ENCODE peak calls at places on chromosomes 13 and 19, in seven cellular contexts. One of them, this sample, is unnamed.
A peak's percentile ranks its signal among the peaks of the same experiment; 100 is the strongest.

GRCh38 chr19:56217039-56217949 is 15.2 kb downstream of the ZSCAN5C start:
- DNase-seq in H1: peak; percentile 27
- DNase-seq in IMR-90: peak; percentile 4
- DNase-seq in trophoblast cell: peak; percentile 86
- DNase-seq in mesendoderm: peak; percentile 74
- DNase-seq in H9: peak; percentile 69
- DNase-seq in neuronal stem cell: no peak
- DNase-seq in this sample: no peak

GRCh38 chr13:32538234-32538620 is 368 bp downstream of the N4BP2L2 start:
- DNase-seq in H1: no peak
- DNase-seq in neuronal stem cell: no peak
- DNase-seq in IMR-90: peak; percentile 62
- DNase-seq in H9: no peak
- DNase-seq in mesendoderm: no peak
- DNase-seq in trophoblast cell: peak; percentile 61
- DNase-seq in this sample: peak; percentile 83

GRCh38 chr19:21838646-21839045 is 2.7 kb upstream of the ZNF43 start:
- DNase-seq in trophoblast cell: peak; percentile 29
- DNase-seq in IMR-90: peak; percentile 65
- DNase-seq in neuronal stem cell: no peak
- DNase-seq in H1: no peak
- DNase-seq in H9: no peak
- DNase-seq in mesendoderm: peak; percentile 11
- DNase-seq in this sample: no peak

GRCh38 chr19:44072543-44073401 is 813 bp downstream of the ZNF284 start:
- DNase-seq in IMR-90: no peak
- DNase-seq in mesendoderm: no peak
- DNase-seq in neuronal stem cell: no peak
- DNase-seq in H9: no peak
- DNase-seq in trophoblast cell: peak; percentile 0
- DNase-seq in H1: no peak
- DNase-seq in this sample: peak; percentile 16

GRCh38 chr19:36266375-36266961 is 51.6 kb downstream of the ZNF146 start:
- DNase-seq in H9: no peak
- DNase-seq in trophoblast cell: peak; percentile 92
- DNase-seq in H1: no peak
- DNase-seq in mesendoderm: no peak
- DNase-seq in IMR-90: no peak
- DNase-seq in neuronal stem cell: no peak
- DNase-seq in this sample: no peak

GRCh38 chr19:47210689-47211316 is 20.2 kb downstream of the BBC3 start:
- DNase-seq in mesendoderm: peak; percentile 89
- DNase-seq in neuronal stem cell: peak; percentile 68
- DNase-seq in IMR-90: peak; percentile 80
- DNase-seq in H1: peak; percentile 60
- DNase-seq in trophoblast cell: peak; percentile 93
- DNase-seq in H9: peak; percentile 78
- DNase-seq in this sample: peak; percentile 86

GRCh38 chr19:50803633-50804419 is 13.6 kb downstream of the ACP4 start:
- DNase-seq in H1: no peak
- DNase-seq in H9: no peak
- DNase-seq in neuronal stem cell: no peak
- DNase-seq in mesendoderm: no peak
- DNase-seq in IMR-90: no peak
- DNase-seq in trophoblast cell: peak; percentile 28
- DNase-seq in this sample: peak; percentile 18

GRCh38 chr13:111518161-111518791 is 197.8 kb downstream of the TEX29 start:
- DNase-seq in H1: no peak
- DNase-seq in H9: peak; percentile 57
- DNase-seq in neuronal stem cell: no peak
- DNase-seq in IMR-90: no peak
- DNase-seq in mesendoderm: peak; percentile 21
- DNase-seq in trophoblast cell: peak; percentile 9
- DNase-seq in this sample: no peak

GRCh38 chr13:110012102-110012739 is 225.8 kb upstream of the IRS2 start:
- DNase-seq in H1: no peak
- DNase-seq in mesendoderm: no peak
- DNase-seq in IMR-90: peak; percentile 97
- DNase-seq in H9: no peak
- DNase-seq in neuronal stem cell: no peak
- DNase-seq in trophoblast cell: peak; percentile 83
- DNase-seq in this sample: peak; percentile 91

GRCh38 chr19:43532962-43533545 is at the start of gene ZNF575:
- DNase-seq in neuronal stem cell: peak; percentile 93
- DNase-seq in mesendoderm: peak; percentile 98
- DNase-seq in trophoblast cell: peak; percentile 79
- DNase-seq in IMR-90: peak; percentile 95
- DNase-seq in H1: peak; percentile 90
- DNase-seq in H9: peak; percentile 97
- DNase-seq in this sample: peak; percentile 96

GRCh38 chr19:51111606-51112005 is 3.4 kb upstream of the CTU1 start:
- DNase-seq in H1: no peak
- DNase-seq in H9: peak; percentile 53
- DNase-seq in IMR-90: no peak
- DNase-seq in trophoblast cell: no peak
- DNase-seq in mesendoderm: peak; percentile 64
- DNase-seq in neuronal stem cell: no peak
- DNase-seq in this sample: no peak

GRCh38 chr13:85586422-85586831 is 212.8 kb downstream of the SLITRK6 start:
- DNase-seq in IMR-90: peak; percentile 85
- DNase-seq in H1: no peak
- DNase-seq in mesendoderm: no peak
- DNase-seq in trophoblast cell: peak; percentile 67
- DNase-seq in H9: no peak
- DNase-seq in neuronal stem cell: no peak
- DNase-seq in this sample: peak; percentile 69

GRCh38 chr19:47379398-47379938 is 30.4 kb downstream of the DHX34 start:
- DNase-seq in H1: no peak
- DNase-seq in mesendoderm: no peak
- DNase-seq in H9: no peak
- DNase-seq in neuronal stem cell: no peak
- DNase-seq in trophoblast cell: no peak
- DNase-seq in IMR-90: no peak
- DNase-seq in this sample: no peak

GRCh38 chr19:5891938-5892771 is 11.4 kb downstream of the NDUFA11 start:
- DNase-seq in IMR-90: peak; percentile 35
- DNase-seq in mesendoderm: peak; percentile 37
- DNase-seq in neuronal stem cell: peak; percentile 48
- DNase-seq in H1: no peak
- DNase-seq in H9: peak; percentile 61
- DNase-seq in trophoblast cell: peak; percentile 67
- DNase-seq in this sample: peak; percentile 60

GRCh38 chr19:35114656-35115537 is 726 bp upstream of the FXYD3 start:
- DNase-seq in neuronal stem cell: peak; percentile 91
- DNase-seq in IMR-90: peak; percentile 27
- DNase-seq in mesendoderm: peak; percentile 84
- DNase-seq in trophoblast cell: peak; percentile 62
- DNase-seq in H1: peak; percentile 73
- DNase-seq in H9: peak; percentile 87
- DNase-seq in this sample: peak; percentile 47

GRCh38 chr13:73171926-73172325 is 113.1 kb downstream of the KLF5 start:
- DNase-seq in mesendoderm: peak; percentile 89
- DNase-seq in H9: peak; percentile 44
- DNase-seq in H1: no peak
- DNase-seq in IMR-90: peak; percentile 46
- DNase-seq in neuronal stem cell: no peak
- DNase-seq in trophoblast cell: peak; percentile 60
- DNase-seq in this sample: peak; percentile 40

GRCh38 chr19:18800079-18800478 is 9.0 kb upstream of the COMP start:
- DNase-seq in H9: no peak
- DNase-seq in trophoblast cell: no peak
- DNase-seq in IMR-90: no peak
- DNase-seq in H1: no peak
- DNase-seq in neuronal stem cell: no peak
- DNase-seq in mesendoderm: no peak
- DNase-seq in this sample: no peak

GRCh38 chr19:17777840-17778620 is 16.9 kb upstream of the B3GNT3 start:
- DNase-seq in neuronal stem cell: peak; percentile 54
- DNase-seq in mesendoderm: peak; percentile 92
- DNase-seq in H9: peak; percentile 97
- DNase-seq in IMR-90: peak; percentile 10
- DNase-seq in trophoblast cell: peak; percentile 55
- DNase-seq in H1: peak; percentile 87
- DNase-seq in this sample: peak; percentile 56

GRCh38 chr19:50555033-50555432 is 13.2 kb downstream of the LRRC4B start:
- DNase-seq in neuronal stem cell: no peak
- DNase-seq in IMR-90: no peak
- DNase-seq in mesendoderm: no peak
- DNase-seq in H9: no peak
- DNase-seq in trophoblast cell: no peak
- DNase-seq in H1: no peak
- DNase-seq in this sample: no peak

GRCh38 chr19:12603714-12604113 is 6.9 kb downstream of the ZNF490 start:
- DNase-seq in H1: no peak
- DNase-seq in mesendoderm: no peak
- DNase-seq in trophoblast cell: no peak
- DNase-seq in IMR-90: peak; percentile 67
- DNase-seq in neuronal stem cell: no peak
- DNase-seq in H9: no peak
- DNase-seq in this sample: no peak

GRCh38 chr19:58569943-58570670 is 3.0 kb downstream of the MZF1 start:
- DNase-seq in H9: no peak
- DNase-seq in IMR-90: no peak
- DNase-seq in mesendoderm: no peak
- DNase-seq in H1: no peak
- DNase-seq in trophoblast cell: no peak
- DNase-seq in neuronal stem cell: no peak
- DNase-seq in this sample: no peak

GRCh38 chr19:12665646-12666304 is 767 bp downstream of the MAN2B1 start:
- DNase-seq in mesendoderm: peak; percentile 25
- DNase-seq in IMR-90: peak; percentile 10
- DNase-seq in neuronal stem cell: no peak
- DNase-seq in H1: no peak
- DNase-seq in trophoblast cell: peak; percentile 1
- DNase-seq in H9: no peak
- DNase-seq in this sample: no peak

GRCh38 chr19:33186835-33187540 is 7.1 kb upstream of the LRP3 start:
- DNase-seq in H1: no peak
- DNase-seq in trophoblast cell: no peak
- DNase-seq in IMR-90: no peak
- DNase-seq in mesendoderm: no peak
- DNase-seq in H9: no peak
- DNase-seq in neuronal stem cell: no peak
- DNase-seq in this sample: no peak

DNA sequence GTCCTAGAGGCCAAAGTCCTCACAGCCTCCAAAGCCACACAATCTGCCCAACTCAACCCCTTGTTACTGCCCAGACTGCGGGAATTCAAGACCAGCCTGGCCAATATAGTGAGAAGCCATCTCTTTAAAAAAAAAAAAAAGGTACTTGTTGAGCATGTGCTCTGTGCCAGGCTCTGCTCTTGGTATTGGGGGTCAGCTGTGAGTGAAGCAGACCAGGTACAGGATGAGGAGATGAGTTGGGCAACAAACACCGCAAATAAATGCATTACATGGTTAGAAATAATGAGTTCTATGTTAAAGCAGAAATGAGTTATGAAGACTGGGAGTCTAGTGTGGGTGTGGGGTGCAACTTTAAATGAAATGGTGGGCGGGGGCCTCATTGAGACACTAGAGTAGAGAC is 9.9 kb downstream of the GRIK5 start:
- DNase-seq in mesendoderm: no peak
- DNase-seq in H9: no peak
- DNase-seq in H1: no peak
- DNase-seq in neuronal stem cell: no peak
- DNase-seq in trophoblast cell: no peak
- DNase-seq in IMR-90: no peak
- DNase-seq in this sample: no peak
- H3K23ac ChIP-seq in mesendoderm: no peak overlapping the region
- H3K23ac ChIP-seq in H9: no peak overlapping the region
- H3K23ac ChIP-seq in H1: no peak overlapping the region
- H3K23ac ChIP-seq in neuronal stem cell: no peak overlapping the region
- H3K23ac ChIP-seq in trophoblast cell: no peak overlapping the region
- H3K23ac ChIP-seq in IMR-90: no peak overlapping the region
- H3K23ac ChIP-seq in this sample: no peak overlapping the region

GRCh38 chr13:76872686-76873085 is 13.5 kb downstream of the KCTD12 start:
- DNase-seq in H9: no peak
- DNase-seq in IMR-90: no peak
- DNase-seq in trophoblast cell: no peak
- DNase-seq in H1: no peak
- DNase-seq in neuronal stem cell: no peak
- DNase-seq in mesendoderm: no peak
- DNase-seq in this sample: peak; percentile 36
- H2AK5ac ChIP-seq in H9: no peak overlapping the region
- H2AK5ac ChIP-seq in IMR-90: no peak overlapping the region
- H2AK5ac ChIP-seq in trophoblast cell: no peak overlapping the region
- H2AK5ac ChIP-seq in H1: no peak overlapping the region
- H2AK5ac ChIP-seq in neuronal stem cell: no peak overlapping the region
- H2AK5ac ChIP-seq in mesendoderm: no peak overlapping the region
- H2AK5ac ChIP-seq in this sample: no peak overlapping the region

DNA sequence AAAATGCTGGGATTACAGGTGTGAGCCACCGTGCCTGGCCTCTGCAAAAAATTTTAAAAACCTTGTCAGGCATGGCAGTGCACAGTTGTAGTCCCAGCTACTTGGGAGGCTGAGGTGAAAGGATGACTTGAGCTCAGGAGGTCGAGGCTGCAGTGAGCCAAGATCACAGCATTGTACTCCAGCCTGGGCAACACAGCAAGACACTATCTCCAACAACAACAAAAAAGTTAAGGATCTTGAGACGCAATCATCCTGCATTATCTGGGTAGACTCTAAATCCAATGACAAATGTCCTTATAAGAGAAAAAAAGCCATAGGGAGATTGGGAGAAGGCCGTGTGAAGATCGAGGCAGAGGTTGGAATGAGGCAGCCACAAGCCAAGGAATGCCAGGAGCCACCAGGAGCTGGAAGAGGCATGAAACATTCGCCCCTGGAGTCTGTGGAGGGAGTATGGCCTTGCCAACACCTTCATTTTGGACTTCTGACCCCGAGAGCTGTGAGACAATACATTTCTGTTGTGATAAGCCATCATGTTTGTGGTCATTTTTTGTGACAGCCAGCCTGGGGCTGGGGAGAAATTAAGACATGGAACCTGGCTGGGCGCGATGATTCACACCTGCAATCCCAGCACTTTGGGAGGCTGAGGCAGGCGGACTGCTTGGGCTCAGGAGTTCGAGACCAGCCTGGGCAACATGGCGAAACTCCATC is 5.1 kb upstream of the CA11 start:
- DNase-seq in mesendoderm: no peak
- DNase-seq in H9: no peak
- DNase-seq in H1: no peak
- DNase-seq in trophoblast cell: no peak
- DNase-seq in neuronal stem cell: no peak
- DNase-seq in IMR-90: no peak
- DNase-seq in this sample: no peak
- H3K4me1 ChIP-seq in mesendoderm: no peaks in the 10 kb centered on the region
- H3K4me1 ChIP-seq in H9: no peaks in the 10 kb centered on the region
- H3K4me1 ChIP-seq in H1: peaks cover 2% of the 10 kb centered on the region
- H3K4me1 ChIP-seq in trophoblast cell: no peaks in the 10 kb centered on the region
- H3K4me1 ChIP-seq in neuronal stem cell: peaks cover 2% of the 10 kb centered on the region
- H3K4me1 ChIP-seq in IMR-90: no peaks in the 10 kb centered on the region
- H3K4me1 ChIP-seq in this sample: peaks cover 16% of the 10 kb centered on the region

DNA sequence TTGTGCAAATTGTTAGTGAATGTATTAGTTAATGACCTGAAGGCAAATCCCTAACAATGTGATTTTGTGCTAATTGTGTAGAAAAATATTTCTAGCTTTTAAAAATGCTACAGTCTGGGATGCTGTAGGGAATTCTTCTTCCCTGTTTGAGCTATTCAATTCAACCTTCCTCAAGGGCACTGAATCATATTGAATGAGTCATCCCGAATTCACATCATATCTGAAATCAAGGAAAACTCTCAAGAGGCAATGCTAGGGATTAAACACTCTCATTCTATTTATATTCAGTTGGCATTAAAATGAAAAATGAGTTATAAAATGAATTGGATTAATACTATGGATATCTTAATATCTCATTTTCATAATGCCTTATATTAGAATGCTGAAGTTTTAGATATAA is 633.3 kb upstream of the ATXN8OS start:
- DNase-seq in neuronal stem cell: no peak
- DNase-seq in H1: no peak
- DNase-seq in trophoblast cell: peak; percentile 13
- DNase-seq in mesendoderm: no peak
- DNase-seq in IMR-90: no peak
- DNase-seq in H9: no peak
- DNase-seq in this sample: no peak
- H3K23ac ChIP-seq in neuronal stem cell: no peak overlapping the region
- H3K23ac ChIP-seq in H1: no peak overlapping the region
- H3K23ac ChIP-seq in trophoblast cell: no peak overlapping the region
- H3K23ac ChIP-seq in mesendoderm: no peak overlapping the region
- H3K23ac ChIP-seq in IMR-90: no peak overlapping the region
- H3K23ac ChIP-seq in H9: no peak overlapping the region
- H3K23ac ChIP-seq in this sample: no peak overlapping the region

This sample was measured in mesenchymal stem cell.